ENCODE peak calls at places on chromosomes 5 and 9, in four cellular contexts. W is K562, U is GM12878, M is H1. D is an unnamed sample.

GRCh38 chr9:34322899-34323591 is 6.0 kb downstream of the KIF24 start:
- DNase-seq in W (no peak), U (no peak), M (no peak), D (no peak)

GRCh38 chr9:92986175-92987110 is 39.1 kb downstream of the FGD3 start:
- DNase-seq in W (peak), U (no peak), M (no peak), D (no peak)

GRCh38 chr9:95521699-95522098 is 4.9 kb upstream of the PTCH1 start:
- DNase-seq in W (no peak), U (no peak), M (no peak), D (no peak)

GRCh38 chr5:7904170-7904569 is 35.2 kb downstream of the MTRR start:
- DNase-seq in W (no peak), U (no peak), M (no peak), D (peak)

GRCh38 chr5:154412925-154413324 is 32.9 kb upstream of the SAP30L start:
- DNase-seq in W (no peak), U (no peak), M (no peak), D (no peak)

GRCh38 chr9:68523367-68523936 is 17.2 kb downstream of the TMEM252 start:
- DNase-seq in W (no peak), U (no peak), M (no peak), D (no peak)

GRCh38 chr5:35369965-35370790 is 139.9 kb upstream of the PRLR start:
- DNase-seq in W (no peak), U (no peak), M (no peak), D (no peak)

GRCh38 chr5:181160144-181160754 is 12.9 kb downstream of the OR2V2 start:
- DNase-seq in W (peak), U (no peak), M (no peak), D (no peak)

GRCh38 chr5:172939045-172939444 is 20.2 kb upstream of the RPL26L1 start:
- DNase-seq in W (peak), U (no peak), M (no peak), D (peak)

GRCh38 chr9:112069318-112070169 is 105.6 kb downstream of the SUSD1 start:
- DNase-seq in W (peak), U (peak), M (no peak), D (peak)

GRCh38 chr5:140926211-140926902 is at the start of gene PCDHAC1:
- DNase-seq in W (peak), U (no peak), M (peak), D (no peak)

GRCh38 chr9:12640021-12640587 is 53.1 kb upstream of the TYRP1 start:
- DNase-seq in W (no peak), U (no peak), M (no peak), D (peak)

GRCh38 chr5:317086-317811 is 4.3 kb upstream of the AHRR start:
- DNase-seq in W (peak), U (no peak), M (peak), D (peak)
- TF ChIP-seq SRF in W (no peak), U (no peak), M (no peak), D (no peak)

DNA sequence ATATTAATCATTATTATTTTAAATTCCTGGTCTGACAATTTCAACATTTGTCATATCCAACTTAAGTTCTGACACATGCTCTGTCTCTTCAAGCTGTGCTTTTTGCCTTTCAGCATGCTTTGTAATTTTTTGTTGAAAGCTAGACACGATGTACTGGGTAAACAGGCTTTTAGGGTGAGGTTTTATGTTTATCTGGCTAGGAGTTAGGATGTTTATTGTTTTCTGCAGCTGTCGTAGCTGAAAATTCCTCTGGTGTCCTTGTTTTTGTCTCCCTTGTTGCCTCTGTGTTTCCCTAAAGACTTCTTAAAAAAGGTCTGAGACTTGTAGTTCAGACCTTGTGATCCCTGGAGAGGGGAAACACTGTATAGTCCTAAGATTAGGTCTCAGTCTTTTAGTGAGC is 20.6 kb downstream of the TUT7 start:
- DNase-seq in W (no peak), U (no peak), M (no peak), D (no peak)
- TF ChIP-seq TAF1 in W (no peak), U (no peak), M (no peak), D (no peak)

DNA sequence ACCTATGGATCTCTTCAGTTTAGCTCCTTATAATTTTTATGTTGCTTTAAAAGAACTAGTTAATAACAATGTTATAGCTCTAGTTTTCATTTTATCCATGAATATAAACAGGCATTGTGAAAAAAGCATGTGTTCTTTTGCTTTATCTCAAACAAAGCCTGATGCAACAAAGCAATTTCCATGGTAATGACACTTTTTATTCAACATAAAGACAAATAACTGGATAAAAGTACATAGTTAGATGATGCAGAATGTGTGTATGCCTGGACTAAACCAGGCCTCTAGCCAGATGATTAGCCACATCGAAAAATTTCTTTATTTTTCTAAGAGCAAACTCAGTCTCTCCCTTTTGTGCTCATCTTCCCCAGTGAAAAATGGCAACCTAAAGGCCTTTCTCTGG is 125.6 kb upstream of the TARS1 start:
- DNase-seq in W (no peak), U (no peak), M (no peak), D (no peak)
- TF ChIP-seq SRF in W (no peak), U (no peak), M (no peak), D (no peak)

DNA sequence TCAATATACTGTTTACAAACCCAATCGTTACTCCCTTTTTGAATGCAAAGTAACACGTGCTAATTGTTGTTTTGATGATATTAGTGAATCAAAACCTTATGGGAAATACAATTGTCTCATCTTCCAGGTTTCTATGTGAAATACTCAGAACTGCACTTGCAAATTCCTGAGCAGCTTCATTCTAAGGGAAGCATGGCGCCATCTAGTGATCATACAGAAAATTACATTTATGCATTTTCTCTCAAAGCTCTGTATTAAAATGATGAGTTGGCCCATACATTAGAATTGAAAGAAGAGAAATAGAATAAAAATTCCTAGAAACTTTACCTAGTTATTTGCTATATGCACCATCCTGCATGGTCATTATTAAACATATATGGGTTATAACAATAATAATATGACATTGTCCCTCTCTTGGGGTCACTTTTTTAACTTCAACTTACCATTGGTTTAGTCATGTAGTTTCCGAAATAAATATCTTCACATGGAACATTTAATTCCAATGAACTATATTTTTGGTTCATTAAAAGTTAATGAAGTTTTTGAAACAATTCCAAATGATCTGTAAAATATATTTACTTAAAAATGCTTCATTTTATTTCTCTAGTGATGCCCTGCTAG is 220.0 kb downstream of the PDE4D start:
- DNase-seq in W (peak), U (no peak), M (no peak), D (peak)
- TF ChIP-seq TAF1 in W (no peak), U (no peak), M (no peak), D (no peak)

GRCh38 chr5:68305223-68305865 is 89.8 kb downstream of the PIK3R1 start:
- DNase-seq in W (no peak), U (no peak), M (no peak), D (no peak)

GRCh38 chr5:68303754-68304420 is 88.3 kb downstream of the PIK3R1 start:
- DNase-seq in W (peak), U (no peak), M (no peak), D (no peak)

GRCh38 chr5:68304421-68305052 is 89.0 kb downstream of the PIK3R1 start:
- DNase-seq in W (peak), U (no peak), M (no peak), D (no peak)

GRCh38 chr5:68306361-68307014 is 90.9 kb downstream of the PIK3R1 start:
- DNase-seq in W (no peak), U (no peak), M (no peak), D (no peak)

DNA sequence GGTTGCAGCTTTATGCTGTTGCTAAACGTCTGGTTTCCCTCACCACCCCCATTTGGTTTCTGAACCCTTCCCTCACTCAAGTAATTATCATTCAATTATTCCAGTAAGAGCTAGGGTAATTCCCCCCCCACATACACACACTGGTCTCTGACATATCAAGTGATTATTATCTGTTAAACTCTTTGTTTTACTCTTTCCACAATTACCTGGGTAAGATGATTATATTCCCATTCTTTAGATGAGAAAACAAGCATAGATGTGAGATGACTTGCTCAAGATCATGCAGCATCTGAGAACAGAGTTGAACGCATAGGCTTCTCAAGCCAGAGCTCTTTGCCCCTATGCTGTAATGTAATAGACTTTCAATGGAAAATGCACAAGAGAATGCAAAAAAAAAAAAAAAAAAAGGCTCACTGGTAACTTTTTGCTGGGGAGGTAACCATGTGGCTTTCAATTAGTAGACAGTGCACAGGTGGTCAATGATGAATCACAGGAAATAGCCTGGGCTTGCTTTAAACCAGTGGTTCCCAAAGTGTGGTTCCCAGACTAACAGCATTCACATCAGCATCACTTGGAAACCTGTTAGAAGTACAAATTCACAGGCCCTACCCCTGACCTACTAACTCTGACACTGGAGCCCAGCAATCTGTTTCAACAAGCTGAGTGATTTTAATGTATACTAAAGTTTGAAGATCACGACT is 87.6 kb downstream of the PIK3R1 start:
- DNase-seq in W (no peak), U (peak), M (no peak), D (no peak)
- TF ChIP-seq SRF in W (no peak), U (no peak), M (no peak), D (no peak)

GRCh38 chr9:107739601-107740082 is 250.1 kb upstream of the KLF4 start:
- DNase-seq in W (no peak), U (no peak), M (no peak), D (no peak)
- TF ChIP-seq TAF1 in W (no peak), U (no peak), M (no peak), D (no peak)

GRCh38 chr9:125400725-125401124 is 139.1 kb downstream of the GAPVD1 start:
- DNase-seq in W (no peak), U (no peak), M (no peak), D (no peak)
- TF ChIP-seq SRF in W (no peak), U (no peak), M (no peak), D (no peak)

D was measured in HepG2.